ENCODE peak calls at places on chromosome X, in six cellular contexts. X is ACHN, Q is foreskin fibroblast, M is nucleus accumbens, T is T-helper 9 cell, L is HCEC 1CT. H is an unnamed sample.

GRCh38 chrX:112078606-112079005 is 4.0 kb downstream of the TRPC5 start:
- DNase-seq in L (peak), Q (no peak), M (no peak), X (no peak), T (no peak), H (no peak)

GRCh38 chrX:133185119-133185518 is 33.0 kb downstream of the TFDP3 start:
- DNase-seq in X (no peak), T (no peak), L (no peak), Q (no peak), M (no peak), H (no peak)

GRCh38 chrX:418927-419729 is 32.4 kb upstream of the PPP2R3B start:
- DNase-seq in X (no peak), L (no peak), T (no peak), M (no peak), Q (no peak), H (no peak)

GRCh38 chrX:72554448-72555140 is 18.0 kb downstream of the HDAC8 start:
- DNase-seq in L (no peak), X (peak), T (no peak), Q (no peak), M (no peak), H (no peak)

GRCh38 chrX:71253253-71254091 is 468 bp downstream of the ZMYM3 start:
- DNase-seq in M (no peak), T (peak), L (peak), Q (peak), X (peak), H (peak)

GRCh38 chrX:12804655-12805054 is 13.4 kb downstream of the PRPS2 start:
- DNase-seq in L (no peak), M (no peak), X (no peak), T (no peak), Q (peak), H (no peak)

GRCh38 chrX:13463608-13464007 is 105.8 kb upstream of the EGFL6 start:
- DNase-seq in T (no peak), X (no peak), Q (peak), L (peak), M (no peak), H (peak)

GRCh38 chrX:13760428-13760827 is 25.9 kb downstream of the OFD1 start:
- DNase-seq in X (no peak), T (no peak), L (no peak), M (no peak), Q (no peak), H (no peak)

GRCh38 chrX:47321386-47321785 is 49.0 kb upstream of the ZNF157 start:
- DNase-seq in X (no peak), M (peak), L (peak), T (no peak), Q (peak), H (no peak)

GRCh38 chrX:49876750-49877149 is 2.5 kb upstream of the USP27X start:
- DNase-seq in T (no peak), X (peak), L (peak), Q (peak), M (no peak), H (peak)

GRCh38 chrX:100048156-100048555 is 361.9 kb downstream of the PCDH19 start:
- DNase-seq in M (no peak), L (no peak), Q (no peak), X (no peak), T (no peak), H (no peak)

GRCh38 chrX:3076416-3076991 is 35.2 kb downstream of the ARSF start:
- DNase-seq in M (no peak), Q (no peak), X (no peak), L (no peak), T (no peak), H (no peak)

GRCh38 chrX:48975541-48975940 is 3.9 kb upstream of the KCND1 start:
- DNase-seq in X (no peak), T (no peak), Q (no peak), L (no peak), M (no peak), H (no peak)

GRCh38 chrX:13933352-13933751 is 96.3 kb downstream of the GEMIN8 start:
- DNase-seq in T (no peak), M (no peak), X (no peak), Q (no peak), L (no peak), H (no peak)

GRCh38 chrX:38817004-38817703 is 15.9 kb downstream of the MID1IP1 start:
- DNase-seq in M (no peak), T (no peak), X (no peak), Q (peak), L (peak), H (no peak)

GRCh38 chrX:136268051-136269048 is 17.1 kb upstream of the MAP7D3 start:
- DNase-seq in T (peak), M (peak), Q (peak), L (peak), X (peak), H (peak)

GRCh38 chrX:47093248-47093647 is 15.0 kb downstream of the RGN start:
- DNase-seq in Q (peak), M (no peak), X (peak), L (peak), T (no peak), H (peak)

GRCh38 chrX:111634823-111635410 is 46.1 kb upstream of the ALG13 start:
- DNase-seq in X (no peak), L (no peak), Q (no peak), M (no peak), T (no peak), H (no peak)

GRCh38 chrX:30343206-30343605 is 34.0 kb upstream of the NR0B1 start:
- DNase-seq in T (no peak), Q (no peak), L (no peak), X (no peak), M (no peak), H (no peak)

GRCh38 chrX:115690554-115691216 is 129.7 kb downstream of the PLS3 start:
- DNase-seq in T (peak), Q (peak), L (peak), M (peak), X (peak), H (peak)

GRCh38 chrX:148811236-148811635 is 310.8 kb downstream of the AFF2 start:
- DNase-seq in X (no peak), M (no peak), T (no peak), L (no peak), Q (peak), H (peak)

GRCh38 chrX:94107981-94108380 is 434.0 kb downstream of the FAM133A start:
- DNase-seq in Q (no peak), L (no peak), T (no peak), M (no peak), X (peak), H (no peak)

GRCh38 chrX:72620550-72621145 is 48.0 kb upstream of the HDAC8 start:
- DNase-seq in L (peak), M (no peak), T (no peak), X (peak), Q (peak), H (peak)

GRCh38 chrX:130028196-130028595 is 45.8 kb downstream of the BCORL1 start:
- DNase-seq in X (peak), M (no peak), T (peak), Q (peak), L (peak), H (peak)

GRCh38 chrX:97026406-97026805 is 142.7 kb downstream of the RPA4 start:
- DNase-seq in Q (no peak), X (peak), L (peak), T (no peak), M (no peak), H (no peak)

GRCh38 chrX:107496786-107497185 is 47.3 kb downstream of the FRMPD3 start:
- DNase-seq in T (no peak), Q (no peak), L (no peak), M (no peak), X (no peak), H (no peak)

GRCh38 chrX:1140236-1140681 is 72.2 kb downstream of the CRLF2 start:
- DNase-seq in X (no peak), Q (no peak), T (no peak), L (no peak), M (no peak), H (no peak)

GRCh38 chrX:149638860-149639259 is 7.3 kb upstream of the TMEM185A start:
- DNase-seq in M (no peak), L (no peak), Q (no peak), T (no peak), X (peak), H (no peak)